ENCODE peak calls at places on chromosomes 6 and 20, in ten cellular contexts. One of them, this sample, is unnamed.

GRCh38 chr6:158207452-158207788 is 39.3 kb downstream of the GTF2H5 start:
- DNase-seq in heart left ventricle: no peak
- DNase-seq in nephron progenitor cell: no peak
- DNase-seq in mesothelial cell of epicardium: no peak
- DNase-seq in PC-3: peak
- DNase-seq in AG04450: no peak
- DNase-seq in kidney epithelial cell: peak
- DNase-seq in cardiac muscle cell: no peak
- DNase-seq in lower lobe of right lung: no peak
- DNase-seq in MM.1S: no peak
- DNase-seq in this sample: no peak

GRCh38 chr6:12203001-12203400 is 87.2 kb upstream of the EDN1 start:
- DNase-seq in heart left ventricle: no peak
- DNase-seq in nephron progenitor cell: peak
- DNase-seq in mesothelial cell of epicardium: no peak
- DNase-seq in PC-3: no peak
- DNase-seq in AG04450: no peak
- DNase-seq in kidney epithelial cell: peak
- DNase-seq in cardiac muscle cell: peak
- DNase-seq in lower lobe of right lung: no peak
- DNase-seq in MM.1S: no peak
- DNase-seq in this sample: no peak

GRCh38 chr20:63969851-63970713 is at the start of gene ZNF512B:
- DNase-seq in heart left ventricle: peak
- DNase-seq in nephron progenitor cell: peak
- DNase-seq in mesothelial cell of epicardium: peak
- DNase-seq in PC-3: peak
- DNase-seq in AG04450: no peak
- DNase-seq in kidney epithelial cell: no peak
- DNase-seq in cardiac muscle cell: peak
- DNase-seq in lower lobe of right lung: no peak
- DNase-seq in MM.1S: peak
- DNase-seq in this sample: no peak

GRCh38 chr6:5672581-5673011 is 334.1 kb downstream of the NRN1 start:
- DNase-seq in heart left ventricle: no peak
- DNase-seq in nephron progenitor cell: no peak
- DNase-seq in mesothelial cell of epicardium: no peak
- DNase-seq in PC-3: peak
- DNase-seq in AG04450: peak
- DNase-seq in kidney epithelial cell: peak
- DNase-seq in cardiac muscle cell: peak
- DNase-seq in lower lobe of right lung: no peak
- DNase-seq in MM.1S: no peak
- DNase-seq in this sample: peak

GRCh38 chr6:46254946-46255345 is 84.2 kb upstream of the ENPP5 start:
- DNase-seq in heart left ventricle: no peak
- DNase-seq in nephron progenitor cell: no peak
- DNase-seq in mesothelial cell of epicardium: no peak
- DNase-seq in PC-3: no peak
- DNase-seq in AG04450: no peak
- DNase-seq in kidney epithelial cell: no peak
- DNase-seq in cardiac muscle cell: no peak
- DNase-seq in lower lobe of right lung: no peak
- DNase-seq in MM.1S: no peak
- DNase-seq in this sample: no peak

GRCh38 chr20:49610701-49611538 is 43.0 kb upstream of the PTGIS start:
- DNase-seq in heart left ventricle: peak
- DNase-seq in nephron progenitor cell: peak
- DNase-seq in mesothelial cell of epicardium: peak
- DNase-seq in PC-3: peak
- DNase-seq in AG04450: no peak
- DNase-seq in kidney epithelial cell: no peak
- DNase-seq in cardiac muscle cell: peak
- DNase-seq in lower lobe of right lung: peak
- DNase-seq in MM.1S: peak
- DNase-seq in this sample: no peak

GRCh38 chr6:137165375-137166246 is 7.8 kb downstream of the IL22RA2 start:
- DNase-seq in heart left ventricle: no peak
- DNase-seq in nephron progenitor cell: no peak
- DNase-seq in mesothelial cell of epicardium: no peak
- DNase-seq in PC-3: peak
- DNase-seq in AG04450: no peak
- DNase-seq in kidney epithelial cell: no peak
- DNase-seq in cardiac muscle cell: no peak
- DNase-seq in lower lobe of right lung: no peak
- DNase-seq in MM.1S: peak
- DNase-seq in this sample: no peak

GRCh38 chr20:5638023-5638422 is 112.2 kb upstream of the SHLD1 start:
- DNase-seq in heart left ventricle: no peak
- DNase-seq in nephron progenitor cell: no peak
- DNase-seq in mesothelial cell of epicardium: no peak
- DNase-seq in PC-3: no peak
- DNase-seq in AG04450: no peak
- DNase-seq in kidney epithelial cell: no peak
- DNase-seq in cardiac muscle cell: no peak
- DNase-seq in lower lobe of right lung: no peak
- DNase-seq in MM.1S: no peak
- DNase-seq in this sample: no peak

GRCh38 chr6:24339932-24340331 is 17.9 kb downstream of the DCDC2 start:
- DNase-seq in heart left ventricle: no peak
- DNase-seq in nephron progenitor cell: no peak
- DNase-seq in mesothelial cell of epicardium: no peak
- DNase-seq in PC-3: no peak
- DNase-seq in AG04450: no peak
- DNase-seq in kidney epithelial cell: no peak
- DNase-seq in cardiac muscle cell: no peak
- DNase-seq in lower lobe of right lung: no peak
- DNase-seq in MM.1S: no peak
- DNase-seq in this sample: no peak

GRCh38 chr6:121436172-121436965 is 923 bp downstream of the GJA1 start:
- DNase-seq in heart left ventricle: no peak
- DNase-seq in nephron progenitor cell: peak
- DNase-seq in mesothelial cell of epicardium: no peak
- DNase-seq in PC-3: peak
- DNase-seq in AG04450: no peak
- DNase-seq in kidney epithelial cell: no peak
- DNase-seq in cardiac muscle cell: peak
- DNase-seq in lower lobe of right lung: no peak
- DNase-seq in MM.1S: peak
- DNase-seq in this sample: no peak

DNA sequence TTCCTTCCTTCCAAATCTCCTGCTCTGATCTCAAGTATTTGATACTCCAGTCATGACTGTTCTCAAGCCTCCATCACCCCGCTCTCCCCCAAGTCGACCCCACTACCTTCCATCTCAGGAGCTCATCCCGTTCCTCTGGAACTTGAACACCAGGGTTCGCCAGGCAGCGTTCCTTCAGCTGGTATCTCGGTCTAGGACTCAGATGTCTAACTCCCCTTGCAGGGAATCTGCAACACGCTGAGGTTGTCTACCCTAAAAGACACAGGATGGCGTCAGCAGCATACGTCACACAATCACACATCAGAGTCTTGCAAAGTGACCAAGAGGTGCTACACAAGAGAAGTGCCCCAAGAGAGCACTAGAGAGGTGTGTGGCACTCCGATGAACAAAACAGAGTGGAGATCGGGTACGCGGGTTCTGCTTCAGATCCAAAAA is 706 bp downstream of the ZNF184 start:
- DNase-seq in heart left ventricle: peak
- DNase-seq in nephron progenitor cell: peak
- DNase-seq in mesothelial cell of epicardium: peak
- DNase-seq in PC-3: peak
- DNase-seq in AG04450: peak
- DNase-seq in kidney epithelial cell: peak
- DNase-seq in cardiac muscle cell: peak
- DNase-seq in lower lobe of right lung: peak
- DNase-seq in MM.1S: peak
- DNase-seq in this sample: no peak
- TF ChIP-seq CTCF in heart left ventricle: no peak
- TF ChIP-seq CTCF in nephron progenitor cell: no peak
- TF ChIP-seq CTCF in mesothelial cell of epicardium: no peak
- TF ChIP-seq CTCF in PC-3: peak
- TF ChIP-seq CTCF in AG04450: no peak
- TF ChIP-seq CTCF in kidney epithelial cell: no peak
- TF ChIP-seq CTCF in cardiac muscle cell: no peak
- TF ChIP-seq CTCF in lower lobe of right lung: no peak
- TF ChIP-seq CTCF in MM.1S: no peak
- TF ChIP-seq CTCF in this sample: peak

GRCh38 chr6:47595785-47596184 is 102.6 kb upstream of the ADGRF4 start:
- DNase-seq in heart left ventricle: no peak
- DNase-seq in nephron progenitor cell: no peak
- DNase-seq in mesothelial cell of epicardium: no peak
- DNase-seq in PC-3: peak
- DNase-seq in AG04450: no peak
- DNase-seq in kidney epithelial cell: no peak
- DNase-seq in cardiac muscle cell: no peak
- DNase-seq in lower lobe of right lung: no peak
- DNase-seq in MM.1S: no peak
- DNase-seq in this sample: no peak

GRCh38 chr6:47593979-47594378 is 104.4 kb upstream of the ADGRF4 start:
- DNase-seq in heart left ventricle: no peak
- DNase-seq in nephron progenitor cell: no peak
- DNase-seq in mesothelial cell of epicardium: no peak
- DNase-seq in PC-3: no peak
- DNase-seq in AG04450: no peak
- DNase-seq in kidney epithelial cell: no peak
- DNase-seq in cardiac muscle cell: no peak
- DNase-seq in lower lobe of right lung: no peak
- DNase-seq in MM.1S: no peak
- DNase-seq in this sample: no peak

GRCh38 chr6:47587503-47587902 is 109.9 kb downstream of the CD2AP start:
- DNase-seq in heart left ventricle: no peak
- DNase-seq in nephron progenitor cell: no peak
- DNase-seq in mesothelial cell of epicardium: no peak
- DNase-seq in PC-3: peak
- DNase-seq in AG04450: peak
- DNase-seq in kidney epithelial cell: no peak
- DNase-seq in cardiac muscle cell: no peak
- DNase-seq in lower lobe of right lung: no peak
- DNase-seq in MM.1S: no peak
- DNase-seq in this sample: peak

GRCh38 chr6:47598367-47598766 is 100.0 kb upstream of the ADGRF4 start:
- DNase-seq in heart left ventricle: no peak
- DNase-seq in nephron progenitor cell: no peak
- DNase-seq in mesothelial cell of epicardium: no peak
- DNase-seq in PC-3: no peak
- DNase-seq in AG04450: no peak
- DNase-seq in kidney epithelial cell: no peak
- DNase-seq in cardiac muscle cell: no peak
- DNase-seq in lower lobe of right lung: no peak
- DNase-seq in MM.1S: no peak
- DNase-seq in this sample: no peak

DNA sequence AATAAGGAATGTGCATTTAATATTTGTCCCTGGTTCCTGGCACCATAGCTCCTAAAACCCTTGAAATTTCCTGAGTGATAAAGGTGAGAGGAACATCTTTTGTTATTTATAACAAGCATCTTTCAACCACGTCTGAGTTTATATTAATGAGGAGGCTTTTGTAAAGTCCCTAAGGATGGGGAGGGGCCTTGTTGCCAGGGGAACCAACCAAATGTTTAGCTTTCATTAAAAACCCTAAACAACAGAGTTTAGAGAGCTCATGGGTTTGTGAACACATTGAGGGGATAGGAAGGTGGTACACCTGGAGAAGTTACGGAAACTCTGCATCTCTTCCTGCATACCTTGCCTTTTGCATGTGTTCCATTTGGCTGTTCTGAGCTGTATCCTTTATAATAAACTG is 105.9 kb upstream of the ADGRF4 start:
- DNase-seq in heart left ventricle: no peak
- DNase-seq in nephron progenitor cell: no peak
- DNase-seq in mesothelial cell of epicardium: no peak
- DNase-seq in PC-3: no peak
- DNase-seq in AG04450: no peak
- DNase-seq in kidney epithelial cell: no peak
- DNase-seq in cardiac muscle cell: no peak
- DNase-seq in lower lobe of right lung: no peak
- DNase-seq in MM.1S: no peak
- DNase-seq in this sample: no peak
- TF ChIP-seq CTCF in heart left ventricle: no peak
- TF ChIP-seq CTCF in nephron progenitor cell: no peak
- TF ChIP-seq CTCF in mesothelial cell of epicardium: no peak
- TF ChIP-seq CTCF in PC-3: no peak
- TF ChIP-seq CTCF in AG04450: no peak
- TF ChIP-seq CTCF in kidney epithelial cell: no peak
- TF ChIP-seq CTCF in cardiac muscle cell: no peak
- TF ChIP-seq CTCF in lower lobe of right lung: no peak
- TF ChIP-seq CTCF in MM.1S: no peak
- TF ChIP-seq CTCF in this sample: no peak

GRCh38 chr6:41573268-41573667 is 27.1 kb downstream of the FOXP4 start:
- DNase-seq in heart left ventricle: no peak
- DNase-seq in nephron progenitor cell: no peak
- DNase-seq in mesothelial cell of epicardium: no peak
- DNase-seq in PC-3: no peak
- DNase-seq in AG04450: no peak
- DNase-seq in kidney epithelial cell: no peak
- DNase-seq in cardiac muscle cell: no peak
- DNase-seq in lower lobe of right lung: no peak
- DNase-seq in MM.1S: no peak
- DNase-seq in this sample: no peak

GRCh38 chr6:41570270-41570615 is 24.1 kb downstream of the FOXP4 start:
- DNase-seq in heart left ventricle: no peak
- DNase-seq in nephron progenitor cell: peak
- DNase-seq in mesothelial cell of epicardium: no peak
- DNase-seq in PC-3: no peak
- DNase-seq in AG04450: no peak
- DNase-seq in kidney epithelial cell: no peak
- DNase-seq in cardiac muscle cell: peak
- DNase-seq in lower lobe of right lung: no peak
- DNase-seq in MM.1S: no peak
- DNase-seq in this sample: no peak

GRCh38 chr6:41568585-41569384 is 22.6 kb downstream of the FOXP4 start:
- DNase-seq in heart left ventricle: peak
- DNase-seq in nephron progenitor cell: no peak
- DNase-seq in mesothelial cell of epicardium: no peak
- DNase-seq in PC-3: no peak
- DNase-seq in AG04450: no peak
- DNase-seq in kidney epithelial cell: no peak
- DNase-seq in cardiac muscle cell: peak
- DNase-seq in lower lobe of right lung: peak
- DNase-seq in MM.1S: no peak
- DNase-seq in this sample: no peak

GRCh38 chr6:41572613-41573012 is 26.4 kb downstream of the FOXP4 start:
- DNase-seq in heart left ventricle: no peak
- DNase-seq in nephron progenitor cell: no peak
- DNase-seq in mesothelial cell of epicardium: no peak
- DNase-seq in PC-3: no peak
- DNase-seq in AG04450: no peak
- DNase-seq in kidney epithelial cell: no peak
- DNase-seq in cardiac muscle cell: no peak
- DNase-seq in lower lobe of right lung: no peak
- DNase-seq in MM.1S: no peak
- DNase-seq in this sample: no peak

GRCh38 chr6:41571066-41571780 is 25.0 kb downstream of the FOXP4 start:
- DNase-seq in heart left ventricle: no peak
- DNase-seq in nephron progenitor cell: no peak
- DNase-seq in mesothelial cell of epicardium: no peak
- DNase-seq in PC-3: no peak
- DNase-seq in AG04450: no peak
- DNase-seq in kidney epithelial cell: no peak
- DNase-seq in cardiac muscle cell: no peak
- DNase-seq in lower lobe of right lung: no peak
- DNase-seq in MM.1S: no peak
- DNase-seq in this sample: no peak
- TF ChIP-seq CTCF in heart left ventricle: no peak
- TF ChIP-seq CTCF in nephron progenitor cell: no peak
- TF ChIP-seq CTCF in mesothelial cell of epicardium: no peak
- TF ChIP-seq CTCF in PC-3: no peak
- TF ChIP-seq CTCF in AG04450: no peak
- TF ChIP-seq CTCF in kidney epithelial cell: no peak
- TF ChIP-seq CTCF in cardiac muscle cell: no peak
- TF ChIP-seq CTCF in lower lobe of right lung: no peak
- TF ChIP-seq CTCF in MM.1S: no peak
- TF ChIP-seq CTCF in this sample: no peak

GRCh38 chr6:89638320-89639195 is at the start of gene LYRM2:
- DNase-seq in heart left ventricle: peak
- DNase-seq in nephron progenitor cell: peak
- DNase-seq in mesothelial cell of epicardium: peak
- DNase-seq in PC-3: peak
- DNase-seq in AG04450: peak
- DNase-seq in kidney epithelial cell: peak
- DNase-seq in cardiac muscle cell: peak
- DNase-seq in lower lobe of right lung: peak
- DNase-seq in MM.1S: peak
- DNase-seq in this sample: peak
- TF ChIP-seq CTCF in heart left ventricle: no peak
- TF ChIP-seq CTCF in nephron progenitor cell: no peak
- TF ChIP-seq CTCF in mesothelial cell of epicardium: no peak
- TF ChIP-seq CTCF in PC-3: no peak
- TF ChIP-seq CTCF in AG04450: no peak
- TF ChIP-seq CTCF in kidney epithelial cell: no peak
- TF ChIP-seq CTCF in cardiac muscle cell: no peak
- TF ChIP-seq CTCF in lower lobe of right lung: no peak
- TF ChIP-seq CTCF in MM.1S: no peak
- TF ChIP-seq CTCF in this sample: peak

This sample was measured in BJ.